ENCODE peak calls at places on chromosomes 1 and 21, in eight cellular contexts. M is K562, Q is IMR-90, S is neural progenitor cell, E is H9, T is endothelial cell of umbilical vein, W is GM23248, X is SK-N-SH. Z is an unnamed sample. For H3K4me1, the result is how much of the 10 kb centered on the place peaks cover.

GRCh38 chr1:16061255-16061654 is 12.2 kb downstream of the FAM131C start:
- DNase-seq in M (no peak), Q (no peak), S (no peak), E (no peak), T (no peak), W (no peak), X (no peak), Z (no peak)

GRCh38 chr1:36086529-36087232 is 2.0 kb upstream of the ADPRS start:
- DNase-seq in M (no peak), Q (no peak), S (no peak), E (peak), T (no peak), W (no peak), X (no peak), Z (no peak)

GRCh38 chr1:198444792-198445191 is 95.7 kb downstream of the ATP6V1G3 start:
- DNase-seq in M (no peak), Q (peak), S (no peak), E (no peak), T (peak), W (peak), X (no peak), Z (no peak)

GRCh38 chr1:9149837-9150581 is 21.1 kb upstream of the GPR157 start:
- DNase-seq in M (no peak), Q (no peak), S (no peak), E (no peak), T (no peak), W (no peak), X (no peak), Z (no peak)

GRCh38 chr1:68827261-68827660 is 330.4 kb upstream of the DEPDC1 start:
- DNase-seq in M (no peak), Q (no peak), S (no peak), E (no peak), T (no peak), W (no peak), X (no peak), Z (no peak)

GRCh38 chr1:43997295-43997694 is 5.9 kb downstream of the CCDC24 start:
- DNase-seq in M (no peak), Q (no peak), S (no peak), E (no peak), T (no peak), W (no peak), X (peak), Z (peak)

GRCh38 chr1:200118779-200119505 is 91.4 kb downstream of the NR5A2 start:
- DNase-seq in M (no peak), Q (no peak), S (no peak), E (no peak), T (no peak), W (no peak), X (no peak), Z (peak)

GRCh38 chr21:41369105-41369914 is 7.5 kb downstream of the MX2 start:
- DNase-seq in M (no peak), Q (no peak), S (peak), E (peak), T (no peak), W (peak), X (peak), Z (peak)

GRCh38 chr1:9652379-9653194 is 1.1 kb downstream of the PIK3CD start:
- DNase-seq in M (peak), Q (peak), S (no peak), E (no peak), T (no peak), W (peak), X (peak), Z (no peak)

GRCh38 chr1:209989525-209989924 is 51.5 kb downstream of the SYT14 start:
- DNase-seq in M (peak), Q (peak), S (no peak), E (no peak), T (peak), W (peak), X (peak), Z (peak)

GRCh38 chr21:36350282-36350910 is 30.4 kb downstream of the MORC3 start:
- DNase-seq in M (no peak), Q (peak), S (no peak), E (no peak), T (no peak), W (peak), X (no peak), Z (no peak)

GRCh38 chr1:32331549-32331948 is 4.5 kb downstream of the MARCKSL1 start:
- DNase-seq in M (no peak), Q (no peak), S (no peak), E (no peak), T (no peak), W (no peak), X (no peak), Z (no peak)

GRCh38 chr1:51541313-51542050 is 22.4 kb upstream of the EPS15 start:
- DNase-seq in M (no peak), Q (no peak), S (no peak), E (no peak), T (peak), W (peak), X (no peak), Z (no peak)

GRCh38 chr1:40394456-40395172 is 21.1 kb downstream of the SMAP2 start:
- DNase-seq in M (no peak), Q (peak), S (no peak), E (no peak), T (no peak), W (peak), X (no peak), Z (no peak)

GRCh38 chr1:193658711-193659110 is 472.3 kb upstream of the B3GALT2 start:
- DNase-seq in M (no peak), Q (no peak), S (no peak), E (no peak), T (no peak), W (no peak), X (no peak), Z (no peak)

GRCh38 chr1:156898971-156899657 is 5.6 kb downstream of the PEAR1 start:
- DNase-seq in M (no peak), Q (no peak), S (no peak), E (no peak), T (no peak), W (no peak), X (no peak), Z (no peak)

GRCh38 chr1:156896490-156897033 is 3.0 kb downstream of the PEAR1 start:
- DNase-seq in M (no peak), Q (peak), S (peak), E (peak), T (peak), W (peak), X (peak), Z (peak)

GRCh38 chr1:156897078-156897825 is 3.7 kb downstream of the PEAR1 start:
- DNase-seq in M (no peak), Q (peak), S (no peak), E (no peak), T (peak), W (peak), X (no peak), Z (no peak)

GRCh38 chr1:156900019-156900718 is 6.7 kb downstream of the PEAR1 start:
- DNase-seq in M (no peak), Q (peak), S (no peak), E (no peak), T (peak), W (peak), X (no peak), Z (no peak)

DNA sequence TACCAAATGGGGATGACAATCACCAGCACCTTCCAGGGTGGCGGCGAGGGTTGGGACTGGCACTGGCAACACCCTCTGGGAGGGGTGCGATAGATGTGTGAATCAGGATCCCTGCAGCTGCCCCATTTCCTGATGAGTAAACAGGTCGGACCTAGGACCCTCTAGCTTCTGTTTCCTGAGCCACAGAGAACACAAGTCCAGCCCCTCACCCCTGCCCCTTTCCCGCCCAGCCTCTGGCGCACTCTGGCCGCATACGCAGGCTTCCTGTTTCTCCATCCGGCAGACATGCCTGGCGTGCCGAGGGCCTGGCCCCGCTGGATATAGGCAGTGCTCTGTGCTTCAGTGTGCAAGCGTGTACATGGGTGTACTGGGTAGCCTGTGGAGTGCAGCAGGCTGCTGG is 4.6 kb downstream of the PEAR1 start:
- DNase-seq in M (no peak), Q (peak), S (no peak), E (no peak), T (peak), W (no peak), X (peak), Z (peak)
- H3K4me1 ChIP-seq in M (half or more), Q (half or more), S (under half), E (under half), T (half or more), W (half or more), X (half or more), Z (under half)

DNA sequence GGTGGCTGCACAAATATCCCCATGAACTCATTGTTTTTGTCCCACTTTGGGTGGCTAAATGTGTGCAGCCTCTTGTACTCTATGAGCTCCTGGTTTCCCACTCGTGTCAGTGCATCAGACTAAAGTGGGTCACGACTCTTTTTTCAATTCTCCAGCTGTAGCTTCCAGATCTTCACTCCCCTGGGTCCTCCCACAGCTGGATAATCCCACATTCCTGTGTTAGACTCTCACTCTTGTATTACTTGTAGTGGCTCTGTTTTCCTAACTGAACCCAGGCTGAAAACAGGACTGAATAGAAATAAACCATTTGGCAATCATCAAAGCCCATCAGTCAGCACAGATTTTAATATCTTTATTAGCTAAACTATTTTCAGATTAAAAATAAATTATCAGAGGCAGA is 60.4 kb downstream of the UBE2U start:
- DNase-seq in M (no peak), Q (no peak), S (no peak), E (no peak), T (no peak), W (no peak), X (no peak), Z (no peak)
- H2AFZ ChIP-seq in M (no peak), Q (peak), S (no peak), E (no peak), T (no peak), W (no peak), X (no peak), Z (no peak)

GRCh38 chr1:42933060-42933586 is 25.5 kb downstream of the SLC2A1 start:
- DNase-seq in M (no peak), Q (no peak), S (no peak), E (peak), T (no peak), W (no peak), X (no peak), Z (no peak)
- H3K4me1 ChIP-seq in M (half or more), Q (under half), S (under half), E (under half), T (under half), W (under half), X (under half), Z (under half)

GRCh38 chr1:185376840-185377635 is 60.0 kb upstream of the IVNS1ABP start:
- DNase-seq in M (no peak), Q (peak), S (no peak), E (no peak), T (no peak), W (peak), X (no peak), Z (no peak)

GRCh38 chr1:185369786-185370185 is 52.7 kb upstream of the IVNS1ABP start:
- DNase-seq in M (no peak), Q (no peak), S (no peak), E (no peak), T (no peak), W (peak), X (no peak), Z (no peak)

GRCh38 chr1:185373813-185374524 is 56.9 kb upstream of the IVNS1ABP start:
- DNase-seq in M (no peak), Q (peak), S (no peak), E (no peak), T (peak), W (peak), X (no peak), Z (no peak)

GRCh38 chr1:185376288-185376687 is 59.2 kb upstream of the IVNS1ABP start:
- DNase-seq in M (no peak), Q (no peak), S (no peak), E (no peak), T (no peak), W (no peak), X (no peak), Z (no peak)

DNA sequence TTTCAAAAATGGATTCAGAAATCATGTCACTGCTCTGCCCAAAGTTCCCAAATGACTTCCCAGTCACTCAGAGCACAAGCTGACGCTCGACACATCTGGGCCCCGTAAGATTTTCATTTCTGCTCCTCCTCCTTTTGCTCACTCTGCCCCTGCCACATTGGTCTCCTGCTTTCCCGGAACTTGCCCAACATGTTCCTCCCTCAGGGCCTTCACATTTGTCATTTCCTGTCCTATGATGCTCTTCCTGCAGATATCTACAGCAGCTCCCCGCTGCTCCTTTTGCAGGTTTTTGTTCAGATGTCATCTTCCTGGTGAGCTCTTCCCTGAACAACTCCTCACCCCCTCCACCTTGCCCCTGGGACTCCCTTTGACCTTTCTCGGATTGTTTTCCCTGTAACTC is 58.5 kb upstream of the IVNS1ABP start:
- DNase-seq in M (no peak), Q (no peak), S (no peak), E (no peak), T (peak), W (peak), X (no peak), Z (no peak)
- H2AFZ ChIP-seq in M (peak), Q (peak), S (no peak), E (no peak), T (peak), W (peak), X (peak), Z (no peak)

GRCh38 chr1:178057131-178057765 is 36.7 kb upstream of the RASAL2 start:
- DNase-seq in M (no peak), Q (no peak), S (no peak), E (no peak), T (no peak), W (peak), X (no peak), Z (no peak)
- H3K4me1 ChIP-seq in M (under half), Q (under half), S (under half), E (under half), T (under half), W (half or more), X (under half), Z (under half)

GRCh38 chr1:59034925-59035324 is 251.1 kb upstream of the JUN start:
- DNase-seq in M (no peak), Q (no peak), S (no peak), E (no peak), T (no peak), W (no peak), X (no peak), Z (no peak)
- H2AFZ ChIP-seq in M (no peak), Q (no peak), S (no peak), E (no peak), T (no peak), W (no peak), X (no peak), Z (no peak)

GRCh38 chr21:33236799-33237198 is 7.1 kb downstream of the IFNAR2 start:
- DNase-seq in M (no peak), Q (no peak), S (no peak), E (no peak), T (peak), W (no peak), X (no peak), Z (no peak)
- H3K4me1 ChIP-seq in M (under half), Q (under half), S (under half), E (under half), T (under half), W (under half), X (under half), Z (under half)

DNA sequence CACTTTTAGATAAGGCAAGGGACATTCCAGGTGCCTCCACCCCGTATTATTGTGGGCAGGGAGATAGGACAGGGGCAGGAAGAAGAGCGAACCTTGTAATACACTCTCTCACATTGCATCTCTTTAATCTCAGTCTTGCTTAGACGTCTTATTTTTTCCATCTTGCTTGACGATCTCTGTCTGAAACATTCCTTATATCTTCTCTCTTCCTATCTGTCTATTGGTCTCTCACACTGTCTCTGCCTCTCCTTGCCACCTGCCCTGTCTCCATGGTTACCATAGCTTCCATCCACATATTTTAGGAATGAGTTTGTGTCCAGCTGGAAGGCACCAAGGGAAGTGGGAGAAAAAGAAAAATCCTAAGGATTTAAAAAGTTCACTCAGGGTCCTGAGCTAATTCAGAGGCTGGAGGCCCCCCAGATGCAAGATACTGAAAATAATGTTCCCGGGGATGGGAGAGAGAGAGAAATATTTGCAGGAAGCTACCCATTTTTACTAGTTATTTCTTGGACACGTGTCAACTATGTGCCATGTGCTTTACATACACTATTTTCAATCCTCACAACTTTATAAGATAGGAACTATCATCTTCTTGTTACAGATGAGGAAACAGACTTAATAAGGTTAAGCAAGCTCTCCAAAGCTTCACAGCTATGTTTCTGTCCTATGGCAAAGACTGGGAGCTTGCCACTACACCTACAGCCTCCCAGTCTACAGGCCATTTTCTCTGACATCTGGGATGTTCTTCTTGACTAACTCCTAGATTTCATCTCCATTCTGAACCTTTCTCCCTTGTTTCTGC is 956 bp downstream of the ANKRD34A start:
- DNase-seq in M (no peak), Q (peak), S (no peak), E (no peak), T (no peak), W (peak), X (no peak), Z (peak)
- H2AFZ ChIP-seq in M (peak), Q (peak), S (no peak), E (no peak), T (no peak), W (peak), X (peak), Z (peak)

GRCh38 chr1:30750751-30751291 is 6.8 kb downstream of the LAPTM5 start:
- DNase-seq in M (no peak), Q (no peak), S (no peak), E (no peak), T (no peak), W (no peak), X (no peak), Z (no peak)

GRCh38 chr1:30749691-30750583 is 7.6 kb downstream of the LAPTM5 start:
- DNase-seq in M (no peak), Q (no peak), S (no peak), E (no peak), T (no peak), W (no peak), X (no peak), Z (no peak)

GRCh38 chr1:30753660-30754123 is 3.9 kb downstream of the LAPTM5 start:
- DNase-seq in M (no peak), Q (no peak), S (no peak), E (no peak), T (no peak), W (no peak), X (no peak), Z (no peak)

GRCh38 chr1:30752651-30752908 is 5.0 kb downstream of the LAPTM5 start:
- DNase-seq in M (no peak), Q (no peak), S (no peak), E (no peak), T (no peak), W (no peak), X (no peak), Z (no peak)

GRCh38 chr1:30751830-30752650 is 5.5 kb downstream of the LAPTM5 start:
- DNase-seq in M (no peak), Q (no peak), S (no peak), E (no peak), T (no peak), W (no peak), X (no peak), Z (no peak)
- H3K4me1 ChIP-seq in M (half or more), Q (under half), S (under half), E (under half), T (under half), W (under half), X (under half), Z (under half)